ENCODE peak calls at places on chromosomes 12 and 14, in six cellular contexts. W is activated CD4-positive, alpha-beta T cell treated with anti-CD3 and anti-CD28 coated beads, Interleukin-2, amount 50 U/mL, for 48 hours; Q is endothelial cell; U is fibroblast of lung; M is amniotic stem cell; G is lung microvascular endothelial cell. J is an unnamed sample.

GRCh38 chr12:108712164-108712924 is 19.0 kb downstream of the CORO1C start:
- DNase-seq in W (no peak), Q (no peak), U (no peak), M (no peak), G (no peak), J (no peak)

GRCh38 chr12:45834809-45835208 is 105.3 kb downstream of the ARID2 start:
- DNase-seq in W (no peak), Q (no peak), U (no peak), M (no peak), G (no peak), J (no peak)

GRCh38 chr14:33406766-33407165 is 468.1 kb downstream of the NPAS3 start:
- DNase-seq in W (no peak), Q (no peak), U (no peak), M (no peak), G (no peak), J (no peak)

GRCh38 chr14:77353469-77354141 is 23.3 kb downstream of the TMED8 start:
- DNase-seq in W (no peak), Q (no peak), U (no peak), M (no peak), G (no peak), J (no peak)

GRCh38 chr14:54570651-54571415 is 3.9 kb downstream of the SAMD4A start:
- DNase-seq in W (no peak), Q (no peak), U (peak; percentile 92), M (peak; percentile 44), G (peak; percentile 35), J (no peak)

GRCh38 chr12:69024413-69024812 is 91.4 kb upstream of the CPM start:
- DNase-seq in W (no peak), Q (no peak), U (peak; percentile 83), M (no peak), G (no peak), J (no peak)

GRCh38 chr12:89225401-89225800 is 126.9 kb downstream of the DUSP6 start:
- DNase-seq in W (peak; percentile 72), Q (no peak), U (peak; percentile 81), M (no peak), G (peak; percentile 40), J (no peak)

GRCh38 chr12:93759512-93760081 is 82.4 kb downstream of the CRADD start:
- DNase-seq in W (no peak), Q (no peak), U (no peak), M (no peak), G (peak; percentile 64), J (no peak)

GRCh38 chr12:6765634-6766581 is at the start of gene PTMS:
- DNase-seq in W (peak; percentile 58), Q (peak; percentile 79), U (peak; percentile 98), M (peak; percentile 75), G (peak; percentile 92), J (peak; percentile 47)

GRCh38 chr12:112362309-112362708 is 19.9 kb downstream of the HECTD4 start:
- DNase-seq in W (no peak), Q (no peak), U (no peak), M (no peak), G (no peak), J (no peak)

GRCh38 chr12:59595557-59596231 is at the start of gene SLC16A7:
- DNase-seq in W (peak; percentile 82), Q (peak; percentile 75), U (peak; percentile 90), M (peak; percentile 80), G (peak; percentile 72), J (peak; percentile 65)

GRCh38 chr12:8689606-8690175 is 8.1 kb upstream of the RIMKLB start:
- DNase-seq in W (no peak), Q (no peak), U (no peak), M (no peak), G (no peak), J (no peak)

GRCh38 chr14:38605193-38606114 is 349.6 kb upstream of the CLEC14A start:
- DNase-seq in W (no peak), Q (no peak), U (no peak), M (no peak), G (peak; percentile 10), J (no peak)

GRCh38 chr12:103771466-103771865 is 69.6 kb downstream of the NT5DC3 start:
- DNase-seq in W (no peak), Q (peak; percentile 69), U (peak; percentile 32), M (no peak), G (peak; percentile 59), J (peak; percentile 22)

J was measured in C1 segment of cervical spinal cord.